ENCODE peak calls at places on chromosomes 16 and 17, in six cellular contexts. One of them, this sample, is unnamed.

GRCh38 chr16:57146735-57147134 is 39.1 kb downstream of the PSME3IP1 start:
- DNase-seq in T-helper 17 cell: no peak
- DNase-seq in endothelial cell of umbilical vein: no peak
- DNase-seq in omental fat pad: peak
- DNase-seq in posterior vena cava: peak
- DNase-seq in choroid plexus epithelial cell: no peak
- DNase-seq in this sample: no peak

GRCh38 chr17:59357929-59358328 is 26.5 kb downstream of the YPEL2 start:
- DNase-seq in endothelial cell of umbilical vein: no peak
- DNase-seq in choroid plexus epithelial cell: peak
- DNase-seq in posterior vena cava: peak
- DNase-seq in T-helper 17 cell: no peak
- DNase-seq in omental fat pad: no peak
- DNase-seq in this sample: no peak

GRCh38 chr16:3641801-3642396 is 12.6 kb upstream of the DNASE1 start:
- DNase-seq in omental fat pad: no peak
- DNase-seq in posterior vena cava: peak
- DNase-seq in T-helper 17 cell: no peak
- DNase-seq in endothelial cell of umbilical vein: no peak
- DNase-seq in choroid plexus epithelial cell: no peak
- DNase-seq in this sample: no peak

GRCh38 chr17:81599719-81600486 is 37.0 kb downstream of the NPLOC4 start:
- DNase-seq in posterior vena cava: no peak
- DNase-seq in omental fat pad: no peak
- DNase-seq in endothelial cell of umbilical vein: peak
- DNase-seq in choroid plexus epithelial cell: peak
- DNase-seq in T-helper 17 cell: no peak
- DNase-seq in this sample: peak

GRCh38 chr16:49049191-49049590 is 232.4 kb downstream of the CBLN1 start:
- DNase-seq in endothelial cell of umbilical vein: no peak
- DNase-seq in posterior vena cava: no peak
- DNase-seq in choroid plexus epithelial cell: no peak
- DNase-seq in omental fat pad: no peak
- DNase-seq in T-helper 17 cell: no peak
- DNase-seq in this sample: no peak

GRCh38 chr17:80101160-80101945 is at the start of gene GAA:
- DNase-seq in omental fat pad: peak
- DNase-seq in choroid plexus epithelial cell: peak
- DNase-seq in T-helper 17 cell: peak
- DNase-seq in posterior vena cava: peak
- DNase-seq in endothelial cell of umbilical vein: peak
- DNase-seq in this sample: peak

GRCh38 chr17:63275968-63276349 is 170.1 kb downstream of the CYB561 start:
- DNase-seq in endothelial cell of umbilical vein: no peak
- DNase-seq in T-helper 17 cell: no peak
- DNase-seq in posterior vena cava: no peak
- DNase-seq in omental fat pad: no peak
- DNase-seq in choroid plexus epithelial cell: no peak
- DNase-seq in this sample: no peak

GRCh38 chr16:30977502-30977901 is 7.5 kb upstream of the HSD3B7 start:
- DNase-seq in endothelial cell of umbilical vein: no peak
- DNase-seq in posterior vena cava: no peak
- DNase-seq in T-helper 17 cell: no peak
- DNase-seq in choroid plexus epithelial cell: no peak
- DNase-seq in omental fat pad: no peak
- DNase-seq in this sample: peak

GRCh38 chr16:88533945-88534641 is 36.1 kb upstream of the ZC3H18 start:
- DNase-seq in choroid plexus epithelial cell: peak
- DNase-seq in endothelial cell of umbilical vein: peak
- DNase-seq in omental fat pad: no peak
- DNase-seq in T-helper 17 cell: peak
- DNase-seq in posterior vena cava: peak
- DNase-seq in this sample: peak

GRCh38 chr17:43094129-43094834 is 30.9 kb downstream of the BRCA1 start:
- DNase-seq in choroid plexus epithelial cell: peak
- DNase-seq in endothelial cell of umbilical vein: no peak
- DNase-seq in posterior vena cava: no peak
- DNase-seq in T-helper 17 cell: no peak
- DNase-seq in omental fat pad: no peak
- DNase-seq in this sample: no peak